ENCODE peak calls at places on chromosome 20, in seven cellular contexts. One of them, this sample, is unnamed.

GRCh38 chr20:60060593-60060992 is 102.4 kb downstream of the CDH26 start:
- DNase-seq in stimulated activated CD4-positive, alpha-beta T cell treated with anti-CD3 and anti-CD28 coated beads, Interleukin-1b, Interleukin-23, amount 100 ng/mL, for 4 hours: no peak
- DNase-seq in activated CD8-positive, alpha-beta memory T cell treated with anti-CD3 and anti-CD28 coated beads, Interleukin-2, amount 10 ng/mL, durations not matched to agents 7 days and 5 days: no peak
- DNase-seq in NCI-H460: no peak
- DNase-seq in AG04450: no peak
- DNase-seq in activated T-cell treated with anti-CD3 and anti-CD28 coated beads, Interleukin-2, amount 50 U/mL, for 72 hours: no peak
- DNase-seq in hypothalamus: no peak
- DNase-seq in this sample: no peak

GRCh38 chr20:40435146-40435545 is 253.9 kb downstream of the MAFB start:
- DNase-seq in stimulated activated CD4-positive, alpha-beta T cell treated with anti-CD3 and anti-CD28 coated beads, Interleukin-1b, Interleukin-23, amount 100 ng/mL, for 4 hours: no peak
- DNase-seq in activated CD8-positive, alpha-beta memory T cell treated with anti-CD3 and anti-CD28 coated beads, Interleukin-2, amount 10 ng/mL, durations not matched to agents 7 days and 5 days: no peak
- DNase-seq in NCI-H460: no peak
- DNase-seq in AG04450: no peak
- DNase-seq in activated T-cell treated with anti-CD3 and anti-CD28 coated beads, Interleukin-2, amount 50 U/mL, for 72 hours: no peak
- DNase-seq in hypothalamus: no peak
- DNase-seq in this sample: no peak

GRCh38 chr20:52242237-52243230 is 51.0 kb upstream of the ZFP64 start:
- DNase-seq in stimulated activated CD4-positive, alpha-beta T cell treated with anti-CD3 and anti-CD28 coated beads, Interleukin-1b, Interleukin-23, amount 100 ng/mL, for 4 hours: no peak
- DNase-seq in activated CD8-positive, alpha-beta memory T cell treated with anti-CD3 and anti-CD28 coated beads, Interleukin-2, amount 10 ng/mL, durations not matched to agents 7 days and 5 days: no peak
- DNase-seq in NCI-H460: peak; percentile 11
- DNase-seq in AG04450: no peak
- DNase-seq in activated T-cell treated with anti-CD3 and anti-CD28 coated beads, Interleukin-2, amount 50 U/mL, for 72 hours: no peak
- DNase-seq in hypothalamus: no peak
- DNase-seq in this sample: no peak

GRCh38 chr20:31566658-31567379 is 38.3 kb upstream of the ID1 start:
- DNase-seq in stimulated activated CD4-positive, alpha-beta T cell treated with anti-CD3 and anti-CD28 coated beads, Interleukin-1b, Interleukin-23, amount 100 ng/mL, for 4 hours: peak; percentile 30
- DNase-seq in activated CD8-positive, alpha-beta memory T cell treated with anti-CD3 and anti-CD28 coated beads, Interleukin-2, amount 10 ng/mL, durations not matched to agents 7 days and 5 days: no peak
- DNase-seq in NCI-H460: no peak
- DNase-seq in AG04450: no peak
- DNase-seq in activated T-cell treated with anti-CD3 and anti-CD28 coated beads, Interleukin-2, amount 50 U/mL, for 72 hours: peak; percentile 43
- DNase-seq in hypothalamus: no peak
- DNase-seq in this sample: no peak

GRCh38 chr20:62354811-62355341 is 12.2 kb downstream of the LAMA5 start:
- DNase-seq in stimulated activated CD4-positive, alpha-beta T cell treated with anti-CD3 and anti-CD28 coated beads, Interleukin-1b, Interleukin-23, amount 100 ng/mL, for 4 hours: no peak
- DNase-seq in activated CD8-positive, alpha-beta memory T cell treated with anti-CD3 and anti-CD28 coated beads, Interleukin-2, amount 10 ng/mL, durations not matched to agents 7 days and 5 days: no peak
- DNase-seq in NCI-H460: no peak
- DNase-seq in AG04450: no peak
- DNase-seq in activated T-cell treated with anti-CD3 and anti-CD28 coated beads, Interleukin-2, amount 50 U/mL, for 72 hours: no peak
- DNase-seq in hypothalamus: no peak
- DNase-seq in this sample: no peak

GRCh38 chr20:45017859-45018258 is 51.5 kb downstream of the STK4 start:
- DNase-seq in stimulated activated CD4-positive, alpha-beta T cell treated with anti-CD3 and anti-CD28 coated beads, Interleukin-1b, Interleukin-23, amount 100 ng/mL, for 4 hours: no peak
- DNase-seq in activated CD8-positive, alpha-beta memory T cell treated with anti-CD3 and anti-CD28 coated beads, Interleukin-2, amount 10 ng/mL, durations not matched to agents 7 days and 5 days: no peak
- DNase-seq in NCI-H460: no peak
- DNase-seq in AG04450: no peak
- DNase-seq in activated T-cell treated with anti-CD3 and anti-CD28 coated beads, Interleukin-2, amount 50 U/mL, for 72 hours: no peak
- DNase-seq in hypothalamus: no peak
- DNase-seq in this sample: no peak

GRCh38 chr20:1912056-1912455 is 16.8 kb downstream of the SIRPA start:
- DNase-seq in stimulated activated CD4-positive, alpha-beta T cell treated with anti-CD3 and anti-CD28 coated beads, Interleukin-1b, Interleukin-23, amount 100 ng/mL, for 4 hours: no peak
- DNase-seq in activated CD8-positive, alpha-beta memory T cell treated with anti-CD3 and anti-CD28 coated beads, Interleukin-2, amount 10 ng/mL, durations not matched to agents 7 days and 5 days: no peak
- DNase-seq in NCI-H460: no peak
- DNase-seq in AG04450: no peak
- DNase-seq in activated T-cell treated with anti-CD3 and anti-CD28 coated beads, Interleukin-2, amount 50 U/mL, for 72 hours: no peak
- DNase-seq in hypothalamus: no peak
- DNase-seq in this sample: no peak

GRCh38 chr20:56001890-56002289 is 3.4 kb downstream of the CBLN4 start:
- DNase-seq in stimulated activated CD4-positive, alpha-beta T cell treated with anti-CD3 and anti-CD28 coated beads, Interleukin-1b, Interleukin-23, amount 100 ng/mL, for 4 hours: no peak
- DNase-seq in activated CD8-positive, alpha-beta memory T cell treated with anti-CD3 and anti-CD28 coated beads, Interleukin-2, amount 10 ng/mL, durations not matched to agents 7 days and 5 days: no peak
- DNase-seq in NCI-H460: no peak
- DNase-seq in AG04450: no peak
- DNase-seq in activated T-cell treated with anti-CD3 and anti-CD28 coated beads, Interleukin-2, amount 50 U/mL, for 72 hours: no peak
- DNase-seq in hypothalamus: no peak
- DNase-seq in this sample: no peak

GRCh38 chr20:25389858-25390537 is 637 bp downstream of the ABHD12 start:
- DNase-seq in stimulated activated CD4-positive, alpha-beta T cell treated with anti-CD3 and anti-CD28 coated beads, Interleukin-1b, Interleukin-23, amount 100 ng/mL, for 4 hours: no peak
- DNase-seq in activated CD8-positive, alpha-beta memory T cell treated with anti-CD3 and anti-CD28 coated beads, Interleukin-2, amount 10 ng/mL, durations not matched to agents 7 days and 5 days: peak; percentile 47
- DNase-seq in NCI-H460: no peak
- DNase-seq in AG04450: no peak
- DNase-seq in activated T-cell treated with anti-CD3 and anti-CD28 coated beads, Interleukin-2, amount 50 U/mL, for 72 hours: peak; percentile 42
- DNase-seq in hypothalamus: peak; percentile 36
- DNase-seq in this sample: peak; percentile 26

GRCh38 chr20:56289652-56290051 is 41.1 kb downstream of the MC3R start:
- DNase-seq in stimulated activated CD4-positive, alpha-beta T cell treated with anti-CD3 and anti-CD28 coated beads, Interleukin-1b, Interleukin-23, amount 100 ng/mL, for 4 hours: no peak
- DNase-seq in activated CD8-positive, alpha-beta memory T cell treated with anti-CD3 and anti-CD28 coated beads, Interleukin-2, amount 10 ng/mL, durations not matched to agents 7 days and 5 days: no peak
- DNase-seq in NCI-H460: no peak
- DNase-seq in AG04450: no peak
- DNase-seq in activated T-cell treated with anti-CD3 and anti-CD28 coated beads, Interleukin-2, amount 50 U/mL, for 72 hours: no peak
- DNase-seq in hypothalamus: no peak
- DNase-seq in this sample: no peak